ENCODE peak calls at places on chromosomes 5 and 9, in five cellular contexts. R is endothelial cell of umbilical vein; E is CD8-positive, alpha-beta T cell; O is effector memory CD4-positive, alpha-beta T cell; K is breast epithelium. J is an unnamed sample.

GRCh38 chr5:60338846-60339245 is 361.1 kb downstream of the DEPDC1B start:
- DNase-seq in R (no peak), E (no peak), O (no peak), K (no peak), J (no peak)

GRCh38 chr9:34927061-34927460 is 31.0 kb upstream of the PHF24 start:
- DNase-seq in R (no peak), E (no peak), O (no peak), K (no peak), J (peak)

GRCh38 chr5:139752506-139753350 is 42.9 kb upstream of the PSD2 start:
- DNase-seq in R (no peak), E (no peak), O (no peak), K (no peak), J (no peak)

GRCh38 chr9:13354733-13355132 is 75.2 kb upstream of the MPDZ start:
- DNase-seq in R (no peak), E (no peak), O (no peak), K (no peak), J (no peak)

GRCh38 chr9:33306037-33306436 is 15.7 kb downstream of the NFX1 start:
- DNase-seq in R (no peak), E (no peak), O (no peak), K (no peak), J (no peak)

GRCh38 chr5:140408750-140409241 is 7.2 kb downstream of the ANKHD1 start:
- DNase-seq in R (no peak), E (no peak), O (no peak), K (no peak), J (no peak)

GRCh38 chr9:137303031-137303892 is 1.2 kb upstream of the NRARP start:
- DNase-seq in R (no peak), E (no peak), O (no peak), K (no peak), J (no peak)

GRCh38 chr5:170223349-170223748 is 9.4 kb upstream of the C5orf58 start:
- DNase-seq in R (peak), E (no peak), O (no peak), K (no peak), J (no peak)

GRCh38 chr5:68295772-68296171 is 80.2 kb downstream of the PIK3R1 start:
- DNase-seq in R (no peak), E (no peak), O (no peak), K (no peak), J (no peak)

GRCh38 chr5:126370796-126371718 is 52.2 kb upstream of the GRAMD2B start:
- DNase-seq in R (no peak), E (no peak), O (no peak), K (no peak), J (no peak)

GRCh38 chr9:134475051-134475790 is 149.0 kb downstream of the RXRA start:
- DNase-seq in R (peak), E (peak), O (no peak), K (no peak), J (no peak)

GRCh38 chr9:113579270-113580040 is 115.9 kb downstream of the RGS3 start:
- DNase-seq in R (no peak), E (peak), O (no peak), K (no peak), J (peak)

DNA sequence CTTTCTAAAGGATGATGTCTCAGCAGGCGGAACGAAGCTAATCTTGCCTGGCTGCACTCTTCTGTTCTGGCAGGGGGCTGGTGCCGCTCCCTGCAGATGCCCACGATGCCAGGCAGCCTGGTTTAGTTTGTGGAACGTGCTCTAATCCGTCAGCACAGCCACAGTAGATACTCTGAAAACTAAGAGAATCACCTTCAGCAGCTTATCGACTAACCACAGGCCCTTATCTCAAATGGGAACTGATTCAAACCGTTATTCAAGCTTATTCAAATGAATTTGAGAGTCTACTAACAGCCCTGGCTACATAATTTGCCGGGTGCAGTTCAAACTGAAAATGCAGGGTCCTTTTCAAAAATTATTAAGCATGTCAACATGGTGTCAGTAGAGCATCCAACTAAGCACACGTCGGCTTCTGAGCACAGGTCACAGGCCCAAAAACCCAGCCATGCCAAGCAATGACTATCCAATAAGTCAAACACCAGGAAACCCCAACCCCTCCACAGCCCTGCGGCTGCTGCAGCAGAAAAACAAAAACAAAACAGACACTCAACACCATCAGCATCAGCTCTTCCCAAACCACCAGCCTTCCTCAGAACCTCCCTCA is 246.7 kb upstream of the ANKRD55 start:
- DNase-seq in R (peak), E (peak), O (no peak), K (no peak), J (no peak)
- H3K27ac ChIP-seq in R (no peak), E (no peak), O (peak), K (peak), J (no peak)

DNA sequence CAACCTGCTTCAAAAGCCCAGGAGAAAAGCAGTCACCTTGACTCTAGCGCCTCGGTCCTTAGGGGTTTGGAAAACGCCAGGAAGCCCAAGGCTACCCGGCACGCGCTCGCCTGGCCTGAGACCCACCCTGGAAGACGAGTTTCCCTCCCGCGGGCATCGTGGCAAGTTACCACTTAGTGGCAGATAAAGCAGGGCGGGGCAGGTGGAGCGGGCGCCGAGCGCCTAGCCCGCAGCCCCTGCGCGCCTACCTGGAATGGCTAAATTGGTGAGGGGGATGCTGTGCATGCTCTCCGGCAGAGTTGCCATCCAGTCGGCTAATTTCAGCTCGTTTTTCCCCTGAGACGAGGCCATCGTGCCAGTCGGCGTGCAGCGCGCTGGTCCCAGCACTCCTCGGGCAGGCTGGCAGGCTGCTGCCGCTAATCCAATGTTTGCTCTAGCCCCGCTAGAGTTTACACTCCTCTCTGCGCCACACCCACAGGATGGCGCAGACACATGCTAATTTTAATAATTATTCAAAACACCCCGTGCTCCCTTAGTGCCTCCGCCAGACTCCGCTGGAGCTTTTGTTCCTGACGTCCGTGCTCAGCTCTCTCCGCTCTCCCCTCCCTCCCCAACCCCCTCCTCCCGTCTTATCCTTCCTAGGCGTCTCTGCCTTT is at the start of gene PLCXD3:
- DNase-seq in R (no peak), E (no peak), O (no peak), K (no peak), J (no peak)
- H3K27ac ChIP-seq in R (no peak), E (no peak), O (no peak), K (no peak), J (no peak)

GRCh38 chr9:108271236-108271635 is 584.5 kb downstream of the ACTL7B start:
- DNase-seq in R (no peak), E (no peak), O (no peak), K (no peak), J (no peak)

GRCh38 chr9:108270041-108270440 is 585.7 kb downstream of the ACTL7B start:
- DNase-seq in R (peak), E (no peak), O (no peak), K (no peak), J (no peak)

GRCh38 chr9:108271646-108272349 is 584.0 kb downstream of the ACTL7B start:
- DNase-seq in R (peak), E (no peak), O (no peak), K (no peak), J (no peak)

GRCh38 chr9:108273988-108274387 is 581.8 kb downstream of the ACTL7B start:
- DNase-seq in R (no peak), E (no peak), O (no peak), K (no peak), J (no peak)

GRCh38 chr9:108272350-108272899 is 583.4 kb downstream of the ACTL7B start:
- DNase-seq in R (peak), E (no peak), O (no peak), K (no peak), J (peak)
- H3K27ac ChIP-seq in R (no peak), E (no peak), O (no peak), K (peak), J (no peak)

DNA sequence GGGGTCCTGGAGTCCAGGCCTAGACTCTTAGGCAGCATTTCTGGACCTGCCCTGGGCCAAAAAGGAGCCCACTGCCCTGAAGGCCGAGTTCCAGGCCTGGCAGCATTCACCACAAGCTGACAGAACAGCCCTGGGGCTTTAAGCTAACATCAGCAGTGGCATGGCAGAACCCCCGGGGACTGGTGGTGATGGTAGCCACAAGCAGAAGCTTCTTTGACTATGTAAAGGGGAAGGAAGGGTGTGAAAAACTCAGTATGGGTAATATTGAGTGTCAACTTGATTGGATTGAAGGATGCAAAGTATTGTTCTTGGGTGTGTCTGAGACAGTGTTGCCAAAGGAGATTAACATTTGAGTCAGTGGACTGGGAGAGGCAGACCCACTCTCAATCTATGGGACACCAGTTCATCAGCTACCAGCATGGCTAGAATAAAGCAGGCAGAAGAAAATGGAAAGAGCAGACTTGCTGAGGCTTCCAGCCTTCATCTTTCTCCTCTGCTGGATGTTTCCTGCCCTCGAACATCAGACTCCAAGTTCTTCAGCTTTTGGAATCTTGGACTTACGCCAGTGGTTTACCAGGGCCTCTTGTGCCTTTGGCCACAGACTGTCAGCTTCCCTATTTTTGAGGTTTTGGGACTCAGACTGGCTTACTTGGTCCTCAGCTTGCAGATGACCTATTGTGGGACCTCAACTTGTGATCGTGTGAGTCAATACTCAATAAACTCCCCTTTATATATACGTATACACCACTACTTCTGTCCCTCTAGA is 661.0 kb upstream of the C9orf72 start:
- DNase-seq in R (no peak), E (no peak), O (no peak), K (no peak), J (no peak)
- H3K27ac ChIP-seq in R (no peak), E (no peak), O (no peak), K (peak), J (no peak)

DNA sequence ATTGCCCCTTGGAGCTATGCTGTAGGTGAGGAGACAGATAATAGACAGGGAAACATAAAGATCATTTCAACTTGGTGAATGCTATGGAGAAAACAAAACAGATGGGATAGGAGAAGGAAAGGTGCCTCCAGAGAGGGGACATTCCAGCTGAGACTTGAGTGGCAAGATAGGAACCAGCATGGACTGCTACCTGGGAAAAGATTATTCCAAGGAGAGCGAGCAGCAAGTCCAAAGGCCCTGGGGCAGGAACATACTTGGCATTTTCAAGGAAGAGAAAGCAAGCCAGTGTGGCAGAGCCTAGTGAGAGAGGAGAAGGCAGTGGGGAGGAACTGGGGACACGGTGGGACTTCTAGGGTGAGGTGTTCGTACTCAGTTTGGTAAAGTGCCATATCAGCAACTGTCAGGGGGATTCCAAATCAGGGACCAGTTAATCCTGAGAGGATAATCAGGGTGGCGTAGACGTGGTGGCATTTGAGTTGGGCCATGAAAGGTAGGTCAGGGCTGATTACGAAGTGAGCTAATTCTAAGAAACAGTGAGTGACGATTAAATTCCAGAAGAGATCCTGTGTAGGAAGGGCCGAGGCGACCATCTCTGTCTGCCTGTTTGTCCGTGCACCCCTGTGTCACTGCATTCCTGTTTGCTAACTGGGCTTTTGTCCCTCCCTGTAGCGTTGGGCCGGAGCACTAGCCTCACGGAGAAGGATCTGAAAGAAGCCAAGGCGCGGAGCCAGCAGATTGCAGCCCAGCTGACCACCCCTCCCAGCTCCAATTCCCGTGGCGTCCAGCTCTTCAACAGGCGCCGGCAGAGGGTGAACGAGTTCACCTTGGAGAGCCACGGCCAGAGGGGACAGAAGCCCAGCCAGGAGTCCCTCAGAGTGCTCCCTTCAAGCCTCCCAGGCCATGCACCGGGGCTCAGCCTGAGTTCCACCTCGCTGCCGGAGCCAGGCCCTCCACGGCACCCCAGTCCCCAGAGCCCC is 7.1 kb downstream of the SYNPO start:
- DNase-seq in R (no peak), E (no peak), O (no peak), K (no peak), J (no peak)
- H3K27ac ChIP-seq in R (no peak), E (no peak), O (no peak), K (no peak), J (no peak)

GRCh38 chr5:84673785-84674184 is 289.1 kb upstream of the EDIL3 start:
- DNase-seq in R (no peak), E (no peak), O (no peak), K (no peak), J (no peak)
- H3K27ac ChIP-seq in R (no peak), E (no peak), O (no peak), K (no peak), J (no peak)

DNA sequence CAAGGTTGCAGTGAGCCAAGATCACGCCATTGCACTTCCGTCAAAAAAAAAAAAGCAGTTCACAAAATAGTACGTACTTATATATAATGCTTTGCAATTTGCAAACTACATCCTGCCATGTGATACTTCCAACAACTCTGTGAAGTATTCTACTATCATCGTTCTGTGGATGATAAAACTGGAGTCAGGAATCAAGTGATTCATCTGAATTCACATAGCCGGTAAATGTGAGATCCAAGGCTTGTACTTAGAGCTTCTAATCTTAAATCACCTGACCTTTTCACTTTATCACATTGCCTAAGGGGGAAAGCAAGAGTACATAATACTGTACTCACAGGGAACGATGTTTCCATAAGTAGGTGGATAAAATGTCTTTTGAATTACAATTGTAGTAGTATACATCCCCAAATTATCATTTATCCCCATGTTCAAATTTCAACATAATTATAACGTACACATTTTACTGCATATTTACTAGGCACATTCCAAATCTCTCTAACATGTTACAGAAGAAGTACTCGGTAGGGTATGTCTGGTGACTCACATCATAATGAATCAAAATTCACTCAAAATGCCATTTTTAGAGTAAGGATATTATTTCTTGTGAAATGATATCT is 79.1 kb downstream of the OR2K2 start:
- DNase-seq in R (no peak), E (no peak), O (no peak), K (no peak), J (no peak)
- H3K27ac ChIP-seq in R (no peak), E (no peak), O (no peak), K (no peak), J (no peak)

GRCh38 chr9:121783523-121784507 is 132.4 kb downstream of the DAB2IP start:
- DNase-seq in R (no peak), E (no peak), O (no peak), K (no peak), J (no peak)
- H3K27ac ChIP-seq in R (no peak), E (no peak), O (no peak), K (no peak), J (peak)

J was measured in substantia nigra.